ENCODE peak calls at places on chromosomes 16 and 17, in nine cellular contexts. F, P, S, D, M, Y, Q, A and H are unnamed samples.

GRCh38 chr16:57694556-57695377 is at the start of gene DRC7:
- DNase-seq in F (no peak), P (peak; percentile 28), S (peak; percentile 41), D (peak; percentile 46), M (peak; percentile 67), Y (no peak), Q (peak; percentile 61), A (peak; percentile 7), H (no peak)

GRCh38 chr17:78343433-78344201 is 16.3 kb downstream of the SOCS3 start:
- DNase-seq in F (no peak), P (peak; percentile 79), S (no peak), D (peak; percentile 83), M (no peak), Y (no peak), Q (no peak), A (no peak), H (no peak)

GRCh38 chr17:10265100-10265810 is 66.8 kb upstream of the GAS7 start:
- DNase-seq in F (no peak), P (no peak), S (peak; percentile 2), D (no peak), M (no peak), Y (no peak), Q (no peak), A (no peak), H (no peak)

GRCh38 chr16:59463776-59464175 is 729.7 kb upstream of the GOT2 start:
- DNase-seq in F (no peak), P (no peak), S (peak; percentile 29), D (no peak), M (no peak), Y (no peak), Q (no peak), A (no peak), H (no peak)

GRCh38 chr16:84115919-84116719 is 623 bp downstream of the MBTPS1 start:
- DNase-seq in F (no peak), P (no peak), S (peak; percentile 41), D (peak; percentile 73), M (no peak), Y (no peak), Q (no peak), A (no peak), H (no peak)

GRCh38 chr16:985237-985636 is 3.7 kb downstream of the SOX8 start:
- DNase-seq in F (no peak), P (no peak), S (no peak), D (no peak), M (no peak), Y (no peak), Q (no peak), A (no peak), H (no peak)

GRCh38 chr17:80774146-80774545 is 217.5 kb upstream of the CHMP6 start:
- DNase-seq in F (no peak), P (no peak), S (peak; percentile 54), D (no peak), M (no peak), Y (no peak), Q (no peak), A (no peak), H (no peak)

GRCh38 chr16:79601092-79601977 is 798 bp upstream of the MAF start:
- DNase-seq in F (no peak), P (peak; percentile 21), S (peak; percentile 54), D (peak; percentile 10), M (peak; percentile 55), Y (peak; percentile 87), Q (no peak), A (no peak), H (no peak)

GRCh38 chr17:28466521-28467048 is 6.9 kb upstream of the SLC13A2 start:
- DNase-seq in F (no peak), P (no peak), S (no peak), D (no peak), M (no peak), Y (no peak), Q (no peak), A (no peak), H (no peak)

GRCh38 chr17:82917656-82918345 is 78.0 kb upstream of the ZNF750 start:
- DNase-seq in F (no peak), P (no peak), S (no peak), D (peak; percentile 63), M (peak; percentile 36), Y (no peak), Q (no peak), A (no peak), H (no peak)

GRCh38 chr16:74997042-74997491 is 1.8 kb upstream of the ZNRF1 start:
- DNase-seq in F (no peak), P (no peak), S (no peak), D (no peak), M (no peak), Y (no peak), Q (no peak), A (no peak), H (no peak)

GRCh38 chr17:55606431-55606830 is 95.2 kb upstream of the SMIM36 start:
- DNase-seq in F (no peak), P (no peak), S (peak; percentile 21), D (no peak), M (no peak), Y (no peak), Q (no peak), A (no peak), H (no peak)

GRCh38 chr17:79968116-79968515 is 67.6 kb downstream of the TBC1D16 start:
- DNase-seq in F (no peak), P (no peak), S (no peak), D (no peak), M (no peak), Y (no peak), Q (no peak), A (no peak), H (no peak)

GRCh38 chr16:57794849-57795430 is 7.4 kb downstream of the KIFC3 start:
- DNase-seq in F (no peak), P (no peak), S (no peak), D (no peak), M (no peak), Y (no peak), Q (no peak), A (no peak), H (no peak)

GRCh38 chr17:36892112-36892838 is 45.0 kb upstream of the LHX1 start:
- DNase-seq in F (no peak), P (no peak), S (no peak), D (no peak), M (no peak), Y (no peak), Q (no peak), A (no peak), H (no peak)

DNA sequence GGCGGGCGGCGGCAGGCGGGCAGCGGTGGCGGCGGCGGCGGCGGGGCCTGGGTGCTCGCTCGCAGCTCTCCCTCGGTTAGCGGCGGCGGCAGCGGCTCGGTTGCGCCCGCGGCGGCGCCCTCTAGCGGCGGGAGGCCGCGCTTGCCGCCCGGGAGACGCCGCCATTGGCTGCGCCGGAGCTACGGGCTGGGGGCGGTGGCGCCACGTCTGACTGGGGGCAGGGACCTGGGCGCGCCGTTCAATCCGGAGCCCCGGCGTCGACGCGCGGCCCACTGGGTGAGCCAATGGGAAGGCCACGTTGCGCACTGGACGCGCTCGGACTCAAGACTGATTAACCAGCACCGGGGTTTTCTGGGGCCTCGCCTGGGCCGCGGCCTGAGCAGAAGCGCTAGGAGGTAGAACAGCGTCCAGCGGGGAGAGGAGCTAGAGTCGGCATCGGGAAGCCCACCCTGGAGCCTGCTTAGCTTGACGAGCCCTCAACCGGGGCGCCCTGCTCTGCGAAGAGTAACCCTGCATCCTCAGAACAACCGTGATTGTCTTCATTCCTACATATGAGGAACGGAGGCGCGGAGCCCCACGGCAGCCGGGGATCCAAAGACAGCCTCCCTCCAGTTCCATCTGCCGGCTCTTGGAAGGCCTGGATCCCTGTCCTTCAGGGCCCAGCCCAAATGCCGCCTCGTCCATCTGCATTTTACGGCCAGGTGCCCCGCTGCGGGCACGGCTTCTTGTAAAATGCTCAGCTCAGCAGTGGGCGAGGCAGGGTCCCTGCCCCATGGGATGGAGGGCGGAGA is at the start of gene ZC3H7A:
- DNase-seq in F (peak; percentile 92), P (peak; percentile 99), S (peak; percentile 97), D (peak; percentile 95), M (peak; percentile 93), Y (peak; percentile 99), Q (peak; percentile 99), A (peak; percentile 70), H (peak; percentile 99)
- TF ChIP-seq CTCF in F (peak; percentile 44), P (peak; percentile 6), S (peak; percentile 17), D (peak; percentile 74), M (peak; percentile 56), Y (peak; percentile 85), Q (peak; percentile 81), A (peak; percentile 29), H (peak; percentile 97)

GRCh38 chr17:74011963-74012362 is 191.5 kb upstream of the RPL38 start:
- DNase-seq in F (no peak), P (no peak), S (no peak), D (no peak), M (no peak), Y (no peak), Q (peak; percentile 43), A (no peak), H (no peak)

GRCh38 chr17:74006366-74006765 is 197.1 kb upstream of the RPL38 start:
- DNase-seq in F (no peak), P (no peak), S (no peak), D (no peak), M (no peak), Y (no peak), Q (no peak), A (no peak), H (no peak)

GRCh38 chr17:74005790-74006189 is 197.7 kb upstream of the RPL38 start:
- DNase-seq in F (no peak), P (no peak), S (no peak), D (no peak), M (no peak), Y (no peak), Q (peak; percentile 60), A (no peak), H (no peak)

GRCh38 chr17:74010903-74011302 is 192.6 kb upstream of the RPL38 start:
- DNase-seq in F (no peak), P (no peak), S (no peak), D (no peak), M (no peak), Y (no peak), Q (peak; percentile 69), A (no peak), H (no peak)

GRCh38 chr17:74008196-74008595 is 195.3 kb upstream of the RPL38 start:
- DNase-seq in F (no peak), P (no peak), S (no peak), D (peak; percentile 65), M (no peak), Y (no peak), Q (peak; percentile 49), A (no peak), H (no peak)
- TF ChIP-seq CTCF in F (no peak), P (peak; percentile 39), S (peak; percentile 16), D (no peak), M (no peak), Y (peak; percentile 17), Q (peak; percentile 51), A (peak; percentile 36), H (no peak)

GRCh38 chr16:65180986-65181710 is 59.3 kb upstream of the CDH11 start:
- DNase-seq in F (no peak), P (no peak), S (peak; percentile 50), D (no peak), M (no peak), Y (no peak), Q (no peak), A (no peak), H (no peak)
- TF ChIP-seq CTCF in F (peak; percentile 13), P (no peak), S (peak; percentile 15), D (no peak), M (no peak), Y (peak; percentile 22), Q (peak; percentile 67), A (no peak), H (no peak)

DNA sequence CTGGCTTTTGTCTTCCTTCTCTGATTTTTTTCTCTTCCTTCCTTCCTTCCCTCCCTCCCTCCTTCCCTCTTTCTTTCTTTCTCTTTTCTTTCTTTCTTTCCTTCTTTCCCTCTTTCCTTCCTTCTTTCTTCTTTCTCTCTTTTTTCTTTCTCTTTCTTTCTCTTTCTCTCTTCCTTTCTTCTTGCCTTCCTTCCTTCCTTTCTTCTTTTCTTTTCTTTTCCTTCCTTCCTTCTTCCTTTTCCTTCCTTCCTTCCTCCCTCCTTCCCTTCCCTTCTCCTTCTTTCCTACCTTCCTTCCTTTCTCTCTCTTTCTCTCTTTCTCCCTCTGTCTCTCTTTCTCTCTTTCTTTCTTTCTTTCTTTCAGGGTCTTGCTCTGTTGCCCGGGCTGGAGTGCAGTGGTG is 54.4 kb downstream of the SCNN1G start:
- DNase-seq in F (no peak), P (no peak), S (no peak), D (no peak), M (no peak), Y (no peak), Q (no peak), A (no peak), H (no peak)
- TF ChIP-seq CTCF in F (no peak), P (no peak), S (no peak), D (no peak), M (no peak), Y (no peak), Q (no peak), A (no peak), H (no peak)